ENCODE peak calls at places on chromosomes 1 and 21, in four cellular contexts. Z is sigmoid colon; M is naive thymus-derived CD4-positive, alpha-beta T cell; W is heart left ventricle. R is an unnamed sample.

GRCh38 chr1:31943546-31944184 is 5.5 kb upstream of the PTP4A2 start:
- DNase-seq in Z (no peak), M (peak; percentile 59), W (no peak), R (no peak)

GRCh38 chr1:932776-933602 is 9.3 kb downstream of the SAMD11 start:
- DNase-seq in Z (no peak), M (no peak), W (no peak), R (no peak)

GRCh38 chr1:202069670-202070069 is 53.0 kb upstream of the GPR37L1 start:
- DNase-seq in Z (no peak), M (no peak), W (no peak), R (no peak)

GRCh38 chr1:150257624-150258274 is at the start of gene CA14:
- DNase-seq in Z (peak; percentile 70), M (no peak), W (peak; percentile 46), R (no peak)

GRCh38 chr1:18155881-18156385 is 48.3 kb downstream of the IGSF21 start:
- DNase-seq in Z (no peak), M (no peak), W (no peak), R (peak; percentile 51)

GRCh38 chr1:201656670-201657032 is 117.7 kb downstream of the NAV1 start:
- DNase-seq in Z (no peak), M (no peak), W (peak; percentile 46), R (no peak)

GRCh38 chr1:75438355-75438754 is 172.6 kb downstream of the SLC44A5 start:
- DNase-seq in Z (no peak), M (no peak), W (no peak), R (no peak)

GRCh38 chr1:16617101-16617727 is 3.9 kb upstream of the NBPF1 start:
- DNase-seq in Z (peak; percentile 73), M (no peak), W (peak; percentile 26), R (peak; percentile 83)

GRCh38 chr1:15714438-15715136 is 21.5 kb upstream of the SLC25A34 start:
- DNase-seq in Z (peak; percentile 81), M (no peak), W (peak; percentile 75), R (no peak)

GRCh38 chr21:45482899-45483821 is 59.1 kb downstream of the SLC19A1 start:
- DNase-seq in Z (no peak), M (peak; percentile 48), W (no peak), R (peak; percentile 72)

GRCh38 chr21:16309250-16309971 is 579.6 kb downstream of the USP25 start:
- DNase-seq in Z (no peak), M (peak; percentile 3), W (no peak), R (no peak)

GRCh38 chr1:143652744-143653143 is 319.0 kb downstream of the FAM72C start:
- DNase-seq in Z (no peak), M (no peak), W (no peak), R (no peak)

GRCh38 chr1:151723726-151724370 is 2.5 kb downstream of the RIIAD1 start:
- DNase-seq in Z (no peak), M (no peak), W (no peak), R (no peak)

GRCh38 chr1:10975567-10976326 is 36.7 kb upstream of the TARDBP start:
- DNase-seq in Z (peak; percentile 83), M (no peak), W (peak; percentile 39), R (no peak)

GRCh38 chr1:219871427-219872057 is 56.8 kb downstream of the SLC30A10 start:
- DNase-seq in Z (no peak), M (no peak), W (no peak), R (no peak)

GRCh38 chr1:55089683-55090082 is 50.3 kb downstream of the PCSK9 start:
- DNase-seq in Z (no peak), M (no peak), W (no peak), R (no peak)

GRCh38 chr1:1361233-1361981 is 3.1 kb upstream of the MXRA8 start:
- DNase-seq in Z (peak; percentile 64), M (no peak), W (no peak), R (no peak)

GRCh38 chr1:105544475-105544874 is 1512.0 kb upstream of the PRMT6 start:
- DNase-seq in Z (no peak), M (no peak), W (no peak), R (no peak)

GRCh38 chr1:201916649-201917249 is 28.1 kb downstream of the SHISA4 start:
- DNase-seq in Z (peak; percentile 95), M (no peak), W (peak; percentile 71), R (peak; percentile 94)

GRCh38 chr1:87642581-87643129 is 314.0 kb downstream of the LMO4 start:
- DNase-seq in Z (no peak), M (no peak), W (no peak), R (no peak)

GRCh38 chr1:1144122-1144842 is 28.4 kb upstream of the C1orf159 start:
- DNase-seq in Z (no peak), M (peak; percentile 79), W (no peak), R (no peak)

GRCh38 chr1:187413770-187414169 is 585.0 kb downstream of the PLA2G4A start:
- DNase-seq in Z (no peak), M (no peak), W (no peak), R (no peak)

GRCh38 chr1:198212675-198213074 is 55.9 kb downstream of the NEK7 start:
- DNase-seq in Z (no peak), M (no peak), W (peak; percentile 30), R (no peak)

GRCh38 chr1:15410223-15410883 is 665 bp downstream of the EFHD2 start:
- DNase-seq in Z (no peak), M (no peak), W (no peak), R (peak; percentile 62)

GRCh38 chr1:222620566-222620965 is 2.7 kb downstream of the MIA3 start:
- DNase-seq in Z (no peak), M (no peak), W (no peak), R (no peak)

GRCh38 chr1:18682375-18682774 is 51.7 kb downstream of the PAX7 start:
- DNase-seq in Z (no peak), M (no peak), W (no peak), R (no peak)

GRCh38 chr1:51342591-51343206 is 12.3 kb upstream of the TTC39A start:
- DNase-seq in Z (no peak), M (no peak), W (no peak), R (no peak)

GRCh38 chr1:150642296-150642695 is 12.9 kb upstream of the ENSA start:
- DNase-seq in Z (no peak), M (no peak), W (no peak), R (no peak)

GRCh38 chr1:41073971-41074370 is 52.4 kb upstream of the SLFNL1 start:
- DNase-seq in Z (no peak), M (no peak), W (no peak), R (no peak)

GRCh38 chr21:31752352-31752751 is 20.4 kb upstream of the SCAF4 start:
- DNase-seq in Z (no peak), M (no peak), W (no peak), R (no peak)

GRCh38 chr1:22503721-22504410 is 52.2 kb downstream of the ZBTB40 start:
- DNase-seq in Z (no peak), M (no peak), W (no peak), R (no peak)

GRCh38 chr1:1430114-1430982 is 5.1 kb upstream of the VWA1 start:
- DNase-seq in Z (peak; percentile 92), M (no peak), W (peak; percentile 87), R (peak; percentile 89)

DNA sequence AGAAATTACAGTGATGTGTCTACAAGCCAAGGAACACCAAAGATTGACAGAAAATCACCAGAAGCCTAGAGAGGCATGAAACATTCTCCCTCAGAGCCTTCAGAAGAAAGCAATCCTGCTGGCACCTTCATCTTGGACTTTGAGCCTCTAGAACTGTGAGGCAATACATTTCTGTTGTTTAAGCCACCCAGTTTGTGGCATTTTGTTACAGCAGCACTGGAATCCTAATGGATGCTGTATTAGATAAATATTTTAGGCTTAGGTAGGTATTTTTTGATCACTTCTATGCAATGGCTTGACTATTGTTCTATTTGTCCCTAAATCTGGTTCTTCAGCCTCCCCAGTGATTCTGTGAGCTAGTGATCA is 453.1 kb downstream of the LTN1 start:
- DNase-seq in Z (no peak), M (no peak), W (no peak), R (no peak)
- H3K27ac ChIP-seq in Z (no peak overlapping the region), M (no peak overlapping the region), W (no peak overlapping the region), R (no peak overlapping the region)

GRCh38 chr1:108188801-108189200 is 11.3 kb downstream of the SLC25A24 start:
- DNase-seq in Z (no peak), M (no peak), W (no peak), R (no peak)
- H3K4me3 ChIP-seq in Z (no peak overlapping the region), M (no peak overlapping the region), W (no peak overlapping the region), R (no peak overlapping the region)

DNA sequence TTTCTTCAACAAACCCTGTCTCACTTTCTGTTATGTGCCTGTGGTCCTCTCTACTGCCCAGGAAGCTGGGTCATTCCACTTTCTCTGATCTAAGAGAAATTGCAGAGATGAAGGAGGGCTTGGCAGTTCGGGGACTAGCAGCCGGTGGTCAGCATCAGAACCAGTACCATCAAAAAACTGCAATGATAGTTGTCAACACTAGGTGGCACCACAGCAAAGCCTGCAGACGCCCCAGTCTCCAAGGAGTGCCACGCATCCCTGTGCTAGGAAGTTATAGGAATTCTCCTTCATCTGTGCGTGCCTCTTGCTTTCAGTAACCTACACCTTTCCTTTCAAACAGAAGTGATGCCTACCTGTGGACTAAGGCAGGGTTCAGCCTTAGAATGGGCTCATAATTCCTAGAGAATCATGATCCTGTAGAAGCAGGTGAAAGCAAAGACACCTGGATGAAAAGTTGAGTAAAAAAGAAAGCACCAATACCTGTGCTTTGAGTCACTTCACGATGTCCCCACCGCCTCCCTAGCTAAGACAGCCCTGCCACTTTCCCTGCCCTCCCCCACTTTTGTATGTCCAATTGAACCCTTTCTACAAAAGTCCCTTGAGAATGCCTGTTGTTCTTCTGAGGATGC is 129.2 kb downstream of the ADAMTS1 start:
- DNase-seq in Z (no peak), M (peak; percentile 4), W (peak; percentile 32), R (no peak)
- H3K27me3 ChIP-seq in Z (no peaks in the 10 kb centered on the region), M (no peaks in the 10 kb centered on the region), W (no peaks in the 10 kb centered on the region), R (no peaks in the 10 kb centered on the region)

GRCh38 chr1:235919797-235920475 is 53.2 kb upstream of the LYST start:
- DNase-seq in Z (no peak), M (no peak), W (no peak), R (no peak)
- H3K27ac ChIP-seq in Z (no peak overlapping the region), M (no peak overlapping the region), W (no peak overlapping the region), R (no peak overlapping the region)

DNA sequence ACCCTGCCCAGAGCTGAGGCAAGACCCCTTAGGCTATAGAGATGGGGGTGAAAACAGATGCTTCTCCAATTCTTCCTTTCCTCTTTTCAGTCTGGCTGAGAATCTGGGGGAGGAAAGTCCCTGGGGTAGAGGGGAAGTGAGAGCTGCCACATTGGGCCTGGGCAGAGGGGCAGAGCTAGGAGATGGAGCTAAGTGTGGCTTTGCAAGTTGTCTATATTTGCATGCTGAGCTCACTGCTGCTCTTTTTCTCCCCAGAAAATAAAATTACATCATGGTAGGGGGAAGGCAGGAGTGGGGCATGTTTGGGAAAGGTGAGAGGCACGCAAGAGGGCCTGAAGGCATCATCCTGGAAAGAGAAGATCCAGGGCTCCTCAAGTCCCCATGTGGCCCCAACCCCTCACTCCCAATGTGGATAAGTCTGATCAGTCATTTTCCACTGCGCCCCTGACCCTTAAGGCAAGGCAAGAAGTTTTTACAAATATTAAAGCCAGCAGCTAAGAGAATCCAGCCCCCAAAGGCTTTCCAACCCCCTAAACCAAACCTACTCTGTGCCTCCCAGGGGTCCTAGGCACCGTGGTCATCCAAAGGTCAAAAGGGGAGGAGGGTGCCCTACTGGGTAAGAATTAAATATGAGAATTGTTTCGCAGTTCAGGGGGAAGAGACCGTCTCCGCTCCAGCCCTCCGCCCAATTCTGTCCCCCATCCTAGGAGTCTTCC is 500 bp upstream of the PEA15 start:
- DNase-seq in Z (no peak), M (no peak), W (no peak), R (no peak)
- H3K4me3 ChIP-seq in Z (peak overlapping the region; percentile 80), M (peak overlapping the region; percentile 42), W (peak overlapping the region; percentile 96), R (no peak overlapping the region)

GRCh38 chr21:33030633-33031032 is 4.9 kb downstream of the OLIG2 start:
- DNase-seq in Z (no peak), M (no peak), W (no peak), R (no peak)
- H3K27me3 ChIP-seq in Z (peaks cover 100% of the 10 kb centered on the region), M (peaks cover 35% of the 10 kb centered on the region), W (peaks cover 95% of the 10 kb centered on the region), R (no peaks in the 10 kb centered on the region)

GRCh38 chr1:182939413-182939812 is 13.6 kb downstream of the SHCBP1L start:
- DNase-seq in Z (no peak), M (no peak), W (no peak), R (no peak)
- H3K27ac ChIP-seq in Z (no peak overlapping the region), M (no peak overlapping the region), W (no peak overlapping the region), R (no peak overlapping the region)

R was measured in aorta.